ENCODE peak calls at places on chromosomes 13 and 19, in five cellular contexts. H is H1, X is HCT116, R is suprapubic skin, M is SK-N-SH. Y is an unnamed sample.

GRCh38 chr19:15551183-15552004 is 43.1 kb downstream of the CYP4F22 start:
- DNase-seq in H (no peak), X (no peak), R (no peak), M (peak; percentile 78), Y (no peak)

GRCh38 chr19:56105090-56105701 is 15.9 kb downstream of the ZNF787 start:
- DNase-seq in H (peak; percentile 61), X (peak; percentile 15), R (peak; percentile 79), M (no peak), Y (peak; percentile 89)

GRCh38 chr13:73248711-73249580 is 190.1 kb downstream of the KLF5 start:
- DNase-seq in H (peak; percentile 27), X (peak; percentile 57), R (no peak), M (peak; percentile 31), Y (peak; percentile 74)

GRCh38 chr13:39012608-39013007 is 22.0 kb upstream of the STOML3 start:
- DNase-seq in H (no peak), X (no peak), R (no peak), M (peak; percentile 19), Y (no peak)

GRCh38 chr13:49956131-49956530 is 20.0 kb upstream of the SPRYD7 start:
- DNase-seq in H (no peak), X (no peak), R (no peak), M (no peak), Y (no peak)

GRCh38 chr13:40920826-40921225 is 98.3 kb downstream of the ELF1 start:
- DNase-seq in H (no peak), X (no peak), R (no peak), M (no peak), Y (no peak)

GRCh38 chr19:6925801-6926751 is 38.7 kb downstream of the ADGRE1 start:
- DNase-seq in H (no peak), X (no peak), R (no peak), M (no peak), Y (no peak)

GRCh38 chr13:41694902-41695301 is 237.6 kb downstream of the RGCC start:
- DNase-seq in H (no peak), X (peak; percentile 50), R (peak; percentile 62), M (no peak), Y (no peak)

GRCh38 chr13:54563286-54563685 is 1534.7 kb downstream of the OLFM4 start:
- DNase-seq in H (no peak), X (no peak), R (no peak), M (no peak), Y (no peak)

DNA sequence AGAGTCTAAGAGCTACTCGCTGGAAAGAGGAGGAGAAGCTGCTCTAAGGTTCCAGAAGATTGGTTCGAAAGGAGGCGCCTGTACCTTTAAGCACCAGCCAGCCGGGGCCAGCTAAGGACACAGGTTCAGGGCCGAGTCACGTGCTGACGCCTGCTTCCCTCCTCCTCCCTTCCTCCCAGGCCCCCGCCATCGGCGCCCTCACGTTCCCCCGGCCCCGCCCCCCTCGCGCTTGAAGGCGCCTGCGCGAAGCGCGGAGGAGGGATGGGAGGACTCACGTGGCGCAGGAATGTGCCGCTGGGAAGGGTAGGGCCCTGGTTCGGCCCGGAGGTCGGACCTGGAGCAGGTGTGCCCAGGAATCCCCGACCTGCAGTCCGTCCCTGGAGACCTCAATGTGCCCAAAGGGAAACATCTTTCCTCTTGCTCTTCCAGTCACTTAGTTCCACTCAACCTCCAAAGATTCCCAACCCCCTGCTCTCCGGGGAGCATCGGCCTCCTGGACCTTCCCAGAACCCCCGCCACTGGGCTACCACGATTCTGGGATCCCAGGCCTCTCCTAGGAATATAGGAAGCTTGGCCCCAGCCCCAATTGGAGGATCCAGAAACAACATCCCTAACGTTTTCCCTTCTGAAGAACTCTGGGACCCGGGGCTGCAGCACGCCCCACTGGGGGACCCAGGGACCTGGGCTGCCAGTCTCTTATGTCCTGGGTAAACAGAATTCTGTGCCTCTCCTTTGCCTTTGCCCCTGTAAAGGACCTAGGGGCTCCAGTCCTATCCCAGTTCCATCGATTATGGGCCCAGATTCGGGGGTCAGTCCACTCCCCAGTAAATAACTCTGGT is 2.5 kb downstream of the DBP start:
- DNase-seq in H (peak; percentile 90), X (peak; percentile 94), R (peak; percentile 97), M (peak; percentile 90), Y (peak; percentile 98)
- TF ChIP-seq POLR2AphosphoS5 in H (peak; percentile 79), X (peak; percentile 85), R (no peak), M (no peak), Y (peak; percentile 77)

GRCh38 chr13:111153977-111154332 is 38.8 kb downstream of the ARHGEF7 start:
- DNase-seq in H (no peak), X (no peak), R (peak; percentile 82), M (no peak), Y (no peak)
- TF ChIP-seq POLR2AphosphoS5 in H (no peak), X (no peak), R (no peak), M (no peak), Y (no peak)

DNA sequence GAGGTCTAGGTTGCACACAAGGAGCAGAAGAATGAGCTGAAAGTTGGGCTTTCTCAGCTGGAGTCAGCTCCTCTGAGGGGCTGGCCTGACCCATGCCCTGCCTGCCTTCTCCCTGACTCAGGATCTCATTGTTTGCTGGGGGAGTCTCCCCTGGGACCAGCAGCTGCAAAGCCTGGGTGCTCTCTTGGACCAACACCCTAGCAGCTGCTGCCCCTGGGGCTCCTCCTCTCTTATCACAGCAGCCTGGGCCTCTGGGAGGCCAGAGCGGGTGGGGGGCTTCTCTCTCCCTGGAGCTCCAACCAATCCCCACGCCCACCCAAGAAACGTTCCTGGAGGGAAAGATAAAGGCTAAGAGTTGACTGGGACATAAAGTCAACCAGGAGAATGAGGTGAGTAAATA is 1.6 kb upstream of the FCGBP start:
- DNase-seq in H (no peak), X (no peak), R (no peak), M (no peak), Y (no peak)
- TF ChIP-seq POLR2AphosphoS5 in H (no peak), X (no peak), R (no peak), M (no peak), Y (no peak)

GRCh38 chr13:75617230-75617629 is 18.9 kb upstream of the LMO7 start:
- DNase-seq in H (no peak), X (no peak), R (no peak), M (no peak), Y (no peak)
- TF ChIP-seq POLR2AphosphoS5 in H (no peak), X (no peak), R (no peak), M (no peak), Y (no peak)

GRCh38 chr19:42831221-42832019 is 48.1 kb downstream of the PSG1 start:
- DNase-seq in H (no peak), X (peak; percentile 28), R (no peak), M (no peak), Y (no peak)
- TF ChIP-seq POLR2AphosphoS5 in H (no peak), X (no peak), R (no peak), M (no peak), Y (no peak)

GRCh38 chr13:33999830-34000605 is 182.1 kb downstream of the RFC3 start:
- DNase-seq in H (no peak), X (no peak), R (no peak), M (no peak), Y (no peak)
- TF ChIP-seq POLR2AphosphoS5 in H (no peak), X (no peak), R (no peak), M (no peak), Y (no peak)

GRCh38 chr13:45700971-45701900 is 884 bp upstream of the CBY2 start:
- DNase-seq in H (no peak), X (no peak), R (no peak), M (no peak), Y (no peak)
- TF ChIP-seq POLR2AphosphoS5 in H (no peak), X (no peak), R (no peak), M (no peak), Y (no peak)

DNA sequence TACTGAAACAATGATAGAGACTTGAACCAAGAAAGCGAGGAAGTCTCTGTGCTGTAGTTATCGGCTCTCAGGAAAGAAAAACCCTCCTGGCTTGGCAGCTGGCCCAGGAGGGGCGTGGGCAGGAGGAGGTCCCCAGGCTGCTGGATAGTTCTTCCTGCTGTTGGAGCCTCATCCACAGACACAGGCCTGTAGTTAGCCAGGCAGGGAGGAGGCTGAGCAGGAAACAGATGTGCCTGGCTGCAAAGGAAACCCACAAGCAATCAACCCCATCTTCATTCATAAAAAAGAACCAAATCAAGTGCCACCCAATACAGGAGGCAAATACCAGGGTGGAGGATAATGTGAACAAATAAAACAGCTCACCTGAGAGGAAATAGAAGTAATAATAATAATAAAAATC is 86.2 kb downstream of the IRS2 start:
- DNase-seq in H (no peak), X (no peak), R (no peak), M (peak; percentile 87), Y (peak; percentile 45)
- TF ChIP-seq POLR2AphosphoS5 in H (no peak), X (no peak), R (no peak), M (no peak), Y (no peak)

GRCh38 chr13:110280996-110281688 is 25.8 kb downstream of the COL4A1 start:
- DNase-seq in H (no peak), X (no peak), R (no peak), M (no peak), Y (no peak)
- TF ChIP-seq POLR2AphosphoS5 in H (no peak), X (no peak), R (no peak), M (no peak), Y (no peak)